ENCODE peak calls at places on chromosomes 6 and 20, in four cellular contexts. O, R, L and K are unnamed samples.

GRCh38 chr20:63693975-63694595 is 2.4 kb upstream of the TNFRSF6B start:
- DNase-seq in O (no peak), R (no peak), L (no peak), K (no peak)

GRCh38 chr6:43986177-43986825 is 141.0 kb downstream of the MRPL14 start:
- DNase-seq in L (no peak), R (no peak), O (no peak), K (no peak)

GRCh38 chr6:108945686-108946158 is 97.5 kb downstream of the ARMC2 start:
- DNase-seq in L (no peak), R (no peak), O (no peak), K (no peak)

GRCh38 chr6:165458134-165458533 is 148.7 kb upstream of the C6orf118 start:
- DNase-seq in L (no peak), O (no peak), R (no peak), K (no peak)

GRCh38 chr6:56573142-56573541 is 69.5 kb downstream of the DST start:
- DNase-seq in L (no peak), O (no peak), R (peak; percentile 83), K (no peak)

GRCh38 chr6:168773788-168774187 is 332.8 kb downstream of the SMOC2 start:
- DNase-seq in O (no peak), R (no peak), L (no peak), K (no peak)

GRCh38 chr6:155328539-155329459 is 14.5 kb upstream of the TFB1M start:
- DNase-seq in R (no peak), L (no peak), O (no peak), K (no peak)

GRCh38 chr6:22647671-22648070 is 78.3 kb downstream of the HDGFL1 start:
- DNase-seq in O (no peak), R (no peak), L (no peak), K (no peak)

GRCh38 chr20:51428451-51429143 is 113.9 kb downstream of the NFATC2 start:
- DNase-seq in R (no peak), L (no peak), O (no peak), K (no peak)

GRCh38 chr6:53192590-53193232 is 44.1 kb upstream of the GCM1 start:
- DNase-seq in O (no peak), R (no peak), L (no peak), K (no peak)

GRCh38 chr6:127366281-127367022 is 23.0 kb upstream of the ECHDC1 start:
- DNase-seq in O (no peak), R (no peak), L (no peak), K (no peak)

GRCh38 chr20:48025061-48025515 is 239.8 kb upstream of the SULF2 start:
- DNase-seq in L (no peak), O (no peak), R (peak; percentile 41), K (no peak)

GRCh38 chr20:31691646-31692275 is 30.9 kb downstream of the BCL2L1 start:
- DNase-seq in L (no peak), O (no peak), R (peak; percentile 74), K (no peak)

GRCh38 chr20:52490715-52491430 is 299.3 kb upstream of the ZFP64 start:
- DNase-seq in L (no peak), R (no peak), O (no peak), K (no peak)

GRCh38 chr6:332671-333070 is 40.4 kb downstream of the DUSP22 start:
- DNase-seq in O (no peak), R (no peak), L (no peak), K (no peak)

GRCh38 chr6:2687456-2687855 is 63.3 kb downstream of the MYLK4 start:
- DNase-seq in L (no peak), R (no peak), O (no peak), K (no peak)

GRCh38 chr6:131740161-131740560 is 29.3 kb upstream of the CTAGE9 start:
- DNase-seq in R (no peak), L (no peak), O (no peak), K (no peak)

GRCh38 chr6:137311940-137312339 is 92.8 kb upstream of the IFNGR1 start:
- DNase-seq in R (no peak), O (no peak), L (no peak), K (no peak)

GRCh38 chr6:134352786-134353480 is 35.0 kb upstream of the SGK1 start:
- DNase-seq in L (no peak), R (no peak), O (no peak), K (no peak)

GRCh38 chr20:4546342-4546741 is 175.4 kb upstream of the PRND start:
- DNase-seq in R (no peak), L (no peak), O (no peak), K (no peak)

GRCh38 chr20:56765172-56766073 is 136.3 kb downstream of the TFAP2C start:
- DNase-seq in R (no peak), O (no peak), L (no peak), K (no peak)

GRCh38 chr6:144379356-144379755 is 94.2 kb downstream of the UTRN start:
- DNase-seq in R (no peak), L (no peak), O (no peak), K (no peak)